ENCODE peak calls at places on chromosomes 6 and 20, in four cellular contexts. O, R, M and G are unnamed samples.

GRCh38 chr20:23870461-23870860 is 9.1 kb downstream of the CST5 start:
- DNase-seq in O (no peak), R (no peak), M (no peak), G (no peak)

GRCh38 chr6:14966111-14966901 is 279.6 kb upstream of the JARID2 start:
- DNase-seq in O (no peak), R (no peak), M (no peak), G (no peak)

GRCh38 chr6:68317366-68317765 is 317.7 kb upstream of the ADGRB3 start:
- DNase-seq in O (no peak), R (no peak), M (no peak), G (no peak)

GRCh38 chr20:12673352-12673751 is 335.4 kb upstream of the SPTLC3 start:
- DNase-seq in O (no peak), R (no peak), M (no peak), G (no peak)

GRCh38 chr6:66662721-66663120 is 955.7 kb upstream of the EYS start:
- DNase-seq in O (no peak), R (no peak), M (no peak), G (no peak)

GRCh38 chr6:14671261-14671681 is 553.7 kb downstream of the CD83 start:
- DNase-seq in O (no peak), R (no peak), M (no peak), G (no peak)

GRCh38 chr6:129920103-129920798 is 59.1 kb upstream of the TMEM244 start:
- DNase-seq in O (no peak), R (peak; percentile 15), M (no peak), G (no peak)

GRCh38 chr6:154403803-154404202 is 47.2 kb upstream of the IPCEF1 start:
- DNase-seq in O (no peak), R (no peak), M (no peak), G (no peak)

GRCh38 chr6:156336096-156336495 is 441.1 kb upstream of the ARID1B start:
- DNase-seq in O (no peak), R (no peak), M (peak; percentile 51), G (no peak)

DNA sequence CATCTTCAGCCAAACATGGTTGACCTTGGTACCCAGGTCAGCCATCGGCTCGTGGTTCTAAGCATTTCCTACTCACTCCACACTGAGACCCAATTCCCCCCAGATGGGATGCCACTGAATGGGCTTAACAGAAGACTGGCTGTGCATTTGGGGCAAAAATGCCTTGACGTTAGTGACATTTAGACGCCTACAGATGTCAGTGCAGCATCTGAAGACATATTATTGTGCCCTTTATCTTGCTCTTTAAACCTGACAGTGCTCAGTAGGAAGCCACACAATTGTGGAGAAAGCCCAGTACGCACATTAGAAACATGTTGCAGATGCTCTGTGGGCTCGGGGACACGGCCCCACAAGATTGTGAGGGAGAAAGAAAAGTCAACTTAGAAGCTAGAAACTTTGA is 414.7 kb downstream of the PTPRT start:
- DNase-seq in O (no peak), R (no peak), M (no peak), G (no peak)
- TF ChIP-seq NR3C1 in O (no peak), R (no peak), M (no peak), G (no peak)

GRCh38 chr6:32565511-32565910 is 24.1 kb downstream of the HLA-DRB1 start:
- DNase-seq in O (no peak), R (no peak), M (no peak), G (no peak)

GRCh38 chr6:32562931-32563330 is 26.7 kb downstream of the HLA-DRB1 start:
- DNase-seq in O (no peak), R (no peak), M (no peak), G (no peak)

GRCh38 chr6:32568561-32568960 is 21.1 kb downstream of the HLA-DRB1 start:
- DNase-seq in O (no peak), R (no peak), M (no peak), G (no peak)

GRCh38 chr6:32570363-32570905 is 19.2 kb downstream of the HLA-DRB1 start:
- DNase-seq in O (no peak), R (no peak), M (no peak), G (no peak)

DNA sequence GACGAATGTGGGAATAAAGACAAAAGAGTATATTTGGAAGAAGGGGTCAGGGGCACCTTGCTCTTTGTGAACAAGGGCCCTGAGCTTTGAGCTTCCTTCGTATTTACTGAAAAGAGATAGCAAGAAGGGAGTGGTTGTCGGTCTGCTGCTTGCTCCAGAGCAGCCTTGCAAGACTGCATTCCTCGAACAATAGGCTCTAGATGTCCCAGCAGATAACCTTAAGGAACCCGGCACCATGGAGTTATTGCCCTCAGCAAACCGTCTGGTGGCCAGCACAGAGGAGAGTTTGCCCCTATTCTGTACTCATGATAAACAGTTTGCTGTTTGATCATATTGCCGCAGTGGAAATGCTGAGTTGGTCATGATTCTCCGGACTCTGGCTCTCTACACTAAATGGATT is 22.7 kb downstream of the HLA-DRB1 start:
- DNase-seq in O (no peak), R (no peak), M (no peak), G (no peak)
- TF ChIP-seq NR3C1 in O (no peak), R (no peak), M (no peak), G (no peak)

GRCh38 chr20:48047453-48047852 is 262.2 kb upstream of the SULF2 start:
- DNase-seq in O (no peak), R (no peak), M (no peak), G (no peak)

GRCh38 chr20:48051810-48052491 is 266.7 kb upstream of the SULF2 start:
- DNase-seq in O (peak; percentile 28), R (no peak), M (no peak), G (no peak)

GRCh38 chr20:48052492-48052870 is 267.2 kb upstream of the SULF2 start:
- DNase-seq in O (no peak), R (no peak), M (no peak), G (no peak)

GRCh38 chr20:48049171-48049570 is 263.9 kb upstream of the SULF2 start:
- DNase-seq in O (no peak), R (no peak), M (no peak), G (no peak)

GRCh38 chr20:48049631-48050030 is 264.4 kb upstream of the SULF2 start:
- DNase-seq in O (no peak), R (no peak), M (no peak), G (no peak)
- TF ChIP-seq NR3C1 in O (no peak), R (no peak), M (no peak), G (no peak)

GRCh38 chr6:87714093-87714809 is 12.2 kb upstream of the AKIRIN2 start:
- DNase-seq in O (no peak), R (no peak), M (no peak), G (no peak)
- TF ChIP-seq NR3C1 in O (no peak), R (no peak), M (no peak), G (no peak)

DNA sequence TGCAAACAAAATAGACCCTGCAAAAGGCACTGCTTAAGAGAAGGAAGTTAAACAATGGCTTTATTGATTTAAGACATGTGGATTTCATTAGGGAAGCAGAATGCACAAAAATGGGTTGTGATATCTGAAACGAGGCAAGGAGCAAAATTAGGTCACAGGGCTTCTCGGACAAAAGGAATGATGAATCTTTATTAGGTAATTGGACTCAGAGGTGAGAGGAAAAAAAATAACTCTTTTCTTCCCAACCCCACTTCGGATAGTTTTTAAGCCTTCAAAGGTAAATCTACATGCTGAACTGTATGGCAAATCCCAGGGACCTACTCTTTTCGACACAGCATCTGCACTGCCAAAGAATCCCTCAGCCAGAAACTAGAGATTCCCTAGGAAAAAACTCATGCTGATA is 183.0 kb upstream of the TAB2 start:
- DNase-seq in O (no peak), R (no peak), M (no peak), G (no peak)
- TF ChIP-seq NR3C1 in O (no peak), R (no peak), M (no peak), G (no peak)

DNA sequence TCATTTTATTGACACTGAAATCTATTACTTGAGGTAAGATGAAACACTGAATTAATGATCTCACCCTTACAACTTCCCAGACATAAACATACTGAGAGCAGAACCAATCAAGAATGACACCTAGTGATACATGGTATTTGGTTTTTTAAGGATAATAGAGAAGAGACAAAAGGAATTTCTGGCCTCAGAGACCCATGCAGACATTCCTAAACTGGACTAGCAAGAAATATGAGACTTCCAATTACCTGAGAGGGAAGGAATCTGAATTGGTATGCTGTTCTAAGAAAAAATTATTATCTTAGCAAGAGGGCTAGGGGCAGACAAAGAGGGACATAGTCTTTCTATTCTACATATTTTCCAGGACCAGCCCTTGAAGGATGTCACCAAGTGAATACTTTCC is 141.1 kb downstream of the BMP5 start:
- DNase-seq in O (no peak), R (no peak), M (no peak), G (no peak)
- TF ChIP-seq NR3C1 in O (no peak), R (no peak), M (no peak), G (no peak)

GRCh38 chr20:10558635-10559187 is 115.1 kb downstream of the JAG1 start:
- DNase-seq in O (no peak), R (no peak), M (no peak), G (no peak)
- TF ChIP-seq NR3C1 in O (no peak), R (no peak), M (no peak), G (no peak)